ENCODE peak calls at places on chromosome 3, in seven cellular contexts. One of them, this sample, is unnamed.

GRCh38 chr3:190325923-190326322 is 3.7 kb upstream of the CLDN1 start:
- DNase-seq in cardiac muscle cell: no peak
- DNase-seq in lower lobe of right lung: no peak
- DNase-seq in CD4-positive, alpha-beta memory T cell: no peak
- DNase-seq in sigmoid colon: no peak
- DNase-seq in psoas muscle: no peak
- DNase-seq in NT2/D1: no peak
- DNase-seq in this sample: peak; percentile 90

GRCh38 chr3:134364061-134364935 is 9.9 kb downstream of the AMOTL2 start:
- DNase-seq in cardiac muscle cell: peak; percentile 96
- DNase-seq in lower lobe of right lung: peak; percentile 94
- DNase-seq in CD4-positive, alpha-beta memory T cell: peak; percentile 8
- DNase-seq in sigmoid colon: peak; percentile 98
- DNase-seq in psoas muscle: peak; percentile 98
- DNase-seq in NT2/D1: peak; percentile 97
- DNase-seq in this sample: peak; percentile 83

GRCh38 chr3:102226463-102226862 is 208.4 kb upstream of the ZPLD1 start:
- DNase-seq in cardiac muscle cell: no peak
- DNase-seq in lower lobe of right lung: no peak
- DNase-seq in CD4-positive, alpha-beta memory T cell: no peak
- DNase-seq in sigmoid colon: no peak
- DNase-seq in psoas muscle: no peak
- DNase-seq in NT2/D1: no peak
- DNase-seq in this sample: no peak

GRCh38 chr3:20773320-20773984 is 587.4 kb upstream of the SGO1 start:
- DNase-seq in cardiac muscle cell: no peak
- DNase-seq in lower lobe of right lung: no peak
- DNase-seq in CD4-positive, alpha-beta memory T cell: no peak
- DNase-seq in sigmoid colon: no peak
- DNase-seq in psoas muscle: no peak
- DNase-seq in NT2/D1: no peak
- DNase-seq in this sample: no peak

GRCh38 chr3:183410280-183410679 is 18.1 kb downstream of the MCF2L2 start:
- DNase-seq in cardiac muscle cell: no peak
- DNase-seq in lower lobe of right lung: no peak
- DNase-seq in CD4-positive, alpha-beta memory T cell: no peak
- DNase-seq in sigmoid colon: no peak
- DNase-seq in psoas muscle: no peak
- DNase-seq in NT2/D1: no peak
- DNase-seq in this sample: no peak

GRCh38 chr3:19945405-19946290 is 1.2 kb upstream of the RAB5A start:
- DNase-seq in cardiac muscle cell: no peak
- DNase-seq in lower lobe of right lung: no peak
- DNase-seq in CD4-positive, alpha-beta memory T cell: no peak
- DNase-seq in sigmoid colon: no peak
- DNase-seq in psoas muscle: no peak
- DNase-seq in NT2/D1: no peak
- DNase-seq in this sample: peak; percentile 2

GRCh38 chr3:141047168-141047567 is 4.0 kb upstream of the SPSB4 start:
- DNase-seq in cardiac muscle cell: no peak
- DNase-seq in lower lobe of right lung: no peak
- DNase-seq in CD4-positive, alpha-beta memory T cell: no peak
- DNase-seq in sigmoid colon: no peak
- DNase-seq in psoas muscle: no peak
- DNase-seq in NT2/D1: no peak
- DNase-seq in this sample: peak; percentile 66

GRCh38 chr3:58576716-58577115 is 475 bp downstream of the FAM107A start:
- DNase-seq in cardiac muscle cell: no peak
- DNase-seq in lower lobe of right lung: no peak
- DNase-seq in CD4-positive, alpha-beta memory T cell: no peak
- DNase-seq in sigmoid colon: no peak
- DNase-seq in psoas muscle: no peak
- DNase-seq in NT2/D1: no peak
- DNase-seq in this sample: no peak

GRCh38 chr3:111359261-111360030 is 182.6 kb upstream of the CD96 start:
- DNase-seq in cardiac muscle cell: no peak
- DNase-seq in lower lobe of right lung: no peak
- DNase-seq in CD4-positive, alpha-beta memory T cell: no peak
- DNase-seq in sigmoid colon: no peak
- DNase-seq in psoas muscle: no peak
- DNase-seq in NT2/D1: no peak
- DNase-seq in this sample: no peak

GRCh38 chr3:119408243-119408950 is 55.0 kb downstream of the TMEM39A start:
- DNase-seq in cardiac muscle cell: no peak
- DNase-seq in lower lobe of right lung: no peak
- DNase-seq in CD4-positive, alpha-beta memory T cell: no peak
- DNase-seq in sigmoid colon: no peak
- DNase-seq in psoas muscle: no peak
- DNase-seq in NT2/D1: no peak
- DNase-seq in this sample: no peak

GRCh38 chr3:161913786-161914389 is 417.3 kb downstream of the OTOL1 start:
- DNase-seq in cardiac muscle cell: no peak
- DNase-seq in lower lobe of right lung: no peak
- DNase-seq in CD4-positive, alpha-beta memory T cell: no peak
- DNase-seq in sigmoid colon: no peak
- DNase-seq in psoas muscle: no peak
- DNase-seq in NT2/D1: no peak
- DNase-seq in this sample: peak; percentile 1

GRCh38 chr3:76859596-76859995 is 180.3 kb upstream of the ROBO2 start:
- DNase-seq in cardiac muscle cell: no peak
- DNase-seq in lower lobe of right lung: no peak
- DNase-seq in CD4-positive, alpha-beta memory T cell: no peak
- DNase-seq in sigmoid colon: no peak
- DNase-seq in psoas muscle: no peak
- DNase-seq in NT2/D1: no peak
- DNase-seq in this sample: no peak

GRCh38 chr3:179348325-179349013 is 960 bp downstream of the MFN1 start:
- DNase-seq in cardiac muscle cell: no peak
- DNase-seq in lower lobe of right lung: no peak
- DNase-seq in CD4-positive, alpha-beta memory T cell: no peak
- DNase-seq in sigmoid colon: no peak
- DNase-seq in psoas muscle: no peak
- DNase-seq in NT2/D1: no peak
- DNase-seq in this sample: no peak

GRCh38 chr3:152071924-152072323 is 196.8 kb upstream of the MBNL1 start:
- DNase-seq in cardiac muscle cell: peak; percentile 36
- DNase-seq in lower lobe of right lung: no peak
- DNase-seq in CD4-positive, alpha-beta memory T cell: peak; percentile 37
- DNase-seq in sigmoid colon: no peak
- DNase-seq in psoas muscle: no peak
- DNase-seq in NT2/D1: peak; percentile 5
- DNase-seq in this sample: peak; percentile 18

GRCh38 chr3:115922681-115923347 is 299.5 kb downstream of the GAP43 start:
- DNase-seq in cardiac muscle cell: peak; percentile 41
- DNase-seq in lower lobe of right lung: no peak
- DNase-seq in CD4-positive, alpha-beta memory T cell: no peak
- DNase-seq in sigmoid colon: no peak
- DNase-seq in psoas muscle: no peak
- DNase-seq in NT2/D1: peak; percentile 13
- DNase-seq in this sample: peak; percentile 9

GRCh38 chr3:134312873-134313838 is 61.1 kb downstream of the AMOTL2 start:
- DNase-seq in cardiac muscle cell: peak; percentile 86
- DNase-seq in lower lobe of right lung: peak; percentile 87
- DNase-seq in CD4-positive, alpha-beta memory T cell: no peak
- DNase-seq in sigmoid colon: peak; percentile 91
- DNase-seq in psoas muscle: peak; percentile 94
- DNase-seq in NT2/D1: no peak
- DNase-seq in this sample: no peak

GRCh38 chr3:38235466-38235865 is 30.1 kb upstream of the SLC22A13 start:
- DNase-seq in cardiac muscle cell: no peak
- DNase-seq in lower lobe of right lung: no peak
- DNase-seq in CD4-positive, alpha-beta memory T cell: no peak
- DNase-seq in sigmoid colon: no peak
- DNase-seq in psoas muscle: no peak
- DNase-seq in NT2/D1: no peak
- DNase-seq in this sample: peak; percentile 12

GRCh38 chr3:146256851-146257486 is 6.1 kb upstream of the PLSCR4 start:
- DNase-seq in cardiac muscle cell: no peak
- DNase-seq in lower lobe of right lung: no peak
- DNase-seq in CD4-positive, alpha-beta memory T cell: no peak
- DNase-seq in sigmoid colon: no peak
- DNase-seq in psoas muscle: no peak
- DNase-seq in NT2/D1: peak; percentile 79
- DNase-seq in this sample: no peak

GRCh38 chr3:122094693-122095092 is 39.5 kb downstream of the CD86 start:
- DNase-seq in cardiac muscle cell: no peak
- DNase-seq in lower lobe of right lung: no peak
- DNase-seq in CD4-positive, alpha-beta memory T cell: no peak
- DNase-seq in sigmoid colon: no peak
- DNase-seq in psoas muscle: no peak
- DNase-seq in NT2/D1: no peak
- DNase-seq in this sample: no peak

GRCh38 chr3:122094125-122094524 is 39.0 kb downstream of the CD86 start:
- DNase-seq in cardiac muscle cell: no peak
- DNase-seq in lower lobe of right lung: no peak
- DNase-seq in CD4-positive, alpha-beta memory T cell: no peak
- DNase-seq in sigmoid colon: no peak
- DNase-seq in psoas muscle: no peak
- DNase-seq in NT2/D1: no peak
- DNase-seq in this sample: no peak

GRCh38 chr3:122099255-122099654 is 44.1 kb downstream of the CD86 start:
- DNase-seq in cardiac muscle cell: no peak
- DNase-seq in lower lobe of right lung: no peak
- DNase-seq in CD4-positive, alpha-beta memory T cell: no peak
- DNase-seq in sigmoid colon: no peak
- DNase-seq in psoas muscle: no peak
- DNase-seq in NT2/D1: no peak
- DNase-seq in this sample: no peak

GRCh38 chr3:122100591-122101491 is 45.7 kb downstream of the CD86 start:
- DNase-seq in cardiac muscle cell: no peak
- DNase-seq in lower lobe of right lung: no peak
- DNase-seq in CD4-positive, alpha-beta memory T cell: peak; percentile 4
- DNase-seq in sigmoid colon: no peak
- DNase-seq in psoas muscle: no peak
- DNase-seq in NT2/D1: no peak
- DNase-seq in this sample: peak; percentile 30

GRCh38 chr3:122097141-122097540 is 42.0 kb downstream of the CD86 start:
- DNase-seq in cardiac muscle cell: no peak
- DNase-seq in lower lobe of right lung: no peak
- DNase-seq in CD4-positive, alpha-beta memory T cell: no peak
- DNase-seq in sigmoid colon: no peak
- DNase-seq in psoas muscle: no peak
- DNase-seq in NT2/D1: no peak
- DNase-seq in this sample: no peak
- H3K4me1 ChIP-seq in cardiac muscle cell: no peaks in the 10 kb centered on the region
- H3K4me1 ChIP-seq in lower lobe of right lung: peaks cover 4% of the 10 kb centered on the region
- H3K4me1 ChIP-seq in CD4-positive, alpha-beta memory T cell: peaks cover 7% of the 10 kb centered on the region
- H3K4me1 ChIP-seq in sigmoid colon: no peaks in the 10 kb centered on the region
- H3K4me1 ChIP-seq in psoas muscle: no peaks in the 10 kb centered on the region
- H3K4me1 ChIP-seq in NT2/D1: no peaks in the 10 kb centered on the region
- H3K4me1 ChIP-seq in this sample: no peaks in the 10 kb centered on the region

DNA sequence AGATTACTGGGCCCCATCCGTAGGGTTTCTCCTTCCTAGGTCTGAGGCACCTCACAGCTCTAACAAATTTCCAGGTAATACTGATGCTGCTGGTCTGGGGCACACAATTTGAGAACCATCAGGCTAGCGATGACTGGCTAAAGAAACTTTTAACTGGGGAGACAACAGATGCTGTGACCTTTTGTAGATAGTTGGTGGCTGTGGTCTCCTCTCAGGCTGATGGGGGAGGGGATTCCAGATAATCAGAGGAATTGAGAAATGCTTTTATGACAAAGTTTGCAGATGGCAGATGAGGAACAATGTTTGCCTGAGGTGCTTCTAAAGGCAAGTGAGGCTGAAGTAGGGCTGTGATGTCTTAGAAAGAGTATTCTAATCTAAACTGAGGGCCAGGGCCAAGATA is 13.8 kb upstream of the CCR9 start:
- DNase-seq in cardiac muscle cell: no peak
- DNase-seq in lower lobe of right lung: no peak
- DNase-seq in CD4-positive, alpha-beta memory T cell: no peak
- DNase-seq in sigmoid colon: no peak
- DNase-seq in psoas muscle: no peak
- DNase-seq in NT2/D1: no peak
- DNase-seq in this sample: no peak
- H3K4me1 ChIP-seq in cardiac muscle cell: no peaks in the 10 kb centered on the region
- H3K4me1 ChIP-seq in lower lobe of right lung: no peaks in the 10 kb centered on the region
- H3K4me1 ChIP-seq in CD4-positive, alpha-beta memory T cell: peaks cover 35% of the 10 kb centered on the region
- H3K4me1 ChIP-seq in sigmoid colon: no peaks in the 10 kb centered on the region
- H3K4me1 ChIP-seq in psoas muscle: no peaks in the 10 kb centered on the region
- H3K4me1 ChIP-seq in NT2/D1: no peaks in the 10 kb centered on the region
- H3K4me1 ChIP-seq in this sample: no peaks in the 10 kb centered on the region

GRCh38 chr3:197501496-197501878 is 54.3 kb downstream of the BDH1 start:
- DNase-seq in cardiac muscle cell: no peak
- DNase-seq in lower lobe of right lung: no peak
- DNase-seq in CD4-positive, alpha-beta memory T cell: no peak
- DNase-seq in sigmoid colon: no peak
- DNase-seq in psoas muscle: no peak
- DNase-seq in NT2/D1: no peak
- DNase-seq in this sample: no peak
- H3K4me1 ChIP-seq in cardiac muscle cell: no peaks in the 10 kb centered on the region
- H3K4me1 ChIP-seq in lower lobe of right lung: peaks cover 7% of the 10 kb centered on the region
- H3K4me1 ChIP-seq in CD4-positive, alpha-beta memory T cell: no peaks in the 10 kb centered on the region
- H3K4me1 ChIP-seq in sigmoid colon: no peaks in the 10 kb centered on the region
- H3K4me1 ChIP-seq in psoas muscle: no peaks in the 10 kb centered on the region
- H3K4me1 ChIP-seq in NT2/D1: peaks cover 5% of the 10 kb centered on the region
- H3K4me1 ChIP-seq in this sample: peaks cover 15% of the 10 kb centered on the region

GRCh38 chr3:30675006-30675405 is 68.6 kb downstream of the TGFBR2 start:
- DNase-seq in cardiac muscle cell: no peak
- DNase-seq in lower lobe of right lung: no peak
- DNase-seq in CD4-positive, alpha-beta memory T cell: no peak
- DNase-seq in sigmoid colon: no peak
- DNase-seq in psoas muscle: no peak
- DNase-seq in NT2/D1: no peak
- DNase-seq in this sample: no peak
- H3K4me1 ChIP-seq in cardiac muscle cell: no peaks in the 10 kb centered on the region
- H3K4me1 ChIP-seq in lower lobe of right lung: peaks cover 54% of the 10 kb centered on the region
- H3K4me1 ChIP-seq in CD4-positive, alpha-beta memory T cell: peaks cover 88% of the 10 kb centered on the region
- H3K4me1 ChIP-seq in sigmoid colon: peaks cover 50% of the 10 kb centered on the region
- H3K4me1 ChIP-seq in psoas muscle: peaks cover 7% of the 10 kb centered on the region
- H3K4me1 ChIP-seq in NT2/D1: no peaks in the 10 kb centered on the region
- H3K4me1 ChIP-seq in this sample: no peaks in the 10 kb centered on the region

GRCh38 chr3:29329986-29330514 is 49.2 kb downstream of the RBMS3 start:
- DNase-seq in cardiac muscle cell: no peak
- DNase-seq in lower lobe of right lung: no peak
- DNase-seq in CD4-positive, alpha-beta memory T cell: no peak
- DNase-seq in sigmoid colon: no peak
- DNase-seq in psoas muscle: no peak
- DNase-seq in NT2/D1: no peak
- DNase-seq in this sample: no peak
- H3K4me1 ChIP-seq in cardiac muscle cell: peaks cover 40% of the 10 kb centered on the region
- H3K4me1 ChIP-seq in lower lobe of right lung: peaks cover 31% of the 10 kb centered on the region
- H3K4me1 ChIP-seq in CD4-positive, alpha-beta memory T cell: no peaks in the 10 kb centered on the region
- H3K4me1 ChIP-seq in sigmoid colon: peaks cover 45% of the 10 kb centered on the region
- H3K4me1 ChIP-seq in psoas muscle: peaks cover 52% of the 10 kb centered on the region
- H3K4me1 ChIP-seq in NT2/D1: no peaks in the 10 kb centered on the region
- H3K4me1 ChIP-seq in this sample: peaks cover 42% of the 10 kb centered on the region